ENCODE peak calls at places on chromosome 18, in ten cellular contexts. Z, J, S, U, N, D, F, X, T and I are unnamed samples.

GRCh38 chr18:27656905-27657304 is 471.8 kb upstream of the CHST9 start:
- DNase-seq in T (no peak), D (no peak), Z (no peak), U (no peak), F (no peak), N (no peak), J (no peak), X (no peak), S (no peak), I (no peak)

GRCh38 chr18:72235422-72235821 is 308.7 kb downstream of the CBLN2 start:
- DNase-seq in Z (no peak), N (peak; percentile 82), S (no peak), X (no peak), U (no peak), J (no peak), T (peak; percentile 15), D (no peak), F (no peak), I (peak; percentile 71)

GRCh38 chr18:77070627-77071026 is 62.0 kb downstream of the MBP start:
- DNase-seq in J (no peak), U (no peak), N (no peak), D (no peak), Z (no peak), T (no peak), X (no peak), F (no peak), S (peak; percentile 30), I (no peak)

GRCh38 chr18:41323044-41323443 is 632.0 kb upstream of the PIK3C3 start:
- DNase-seq in T (no peak), S (no peak), F (peak; percentile 39), N (no peak), J (no peak), U (no peak), D (no peak), X (no peak), Z (no peak), I (no peak)

GRCh38 chr18:58977223-58977622 is 112.5 kb downstream of the ZNF532 start:
- DNase-seq in X (no peak), U (no peak), F (no peak), N (no peak), S (no peak), T (no peak), Z (no peak), J (no peak), D (no peak), I (no peak)

GRCh38 chr18:59049726-59050660 is 89.7 kb upstream of the SEC11C start:
- DNase-seq in D (no peak), U (no peak), S (no peak), Z (no peak), T (no peak), N (peak; percentile 11), J (no peak), F (no peak), X (no peak), I (no peak)

GRCh38 chr18:48955528-48956261 is 4.9 kb upstream of the SMAD7 start:
- DNase-seq in T (no peak), S (peak; percentile 80), U (peak; percentile 82), Z (peak; percentile 77), D (no peak), F (peak; percentile 56), X (no peak), J (peak; percentile 45), N (peak; percentile 42), I (no peak)

GRCh38 chr18:66735933-66736332 is 132.0 kb upstream of the CDH19 start:
- DNase-seq in J (no peak), N (no peak), F (no peak), D (no peak), X (no peak), U (no peak), Z (no peak), S (no peak), T (no peak), I (no peak)

DNA sequence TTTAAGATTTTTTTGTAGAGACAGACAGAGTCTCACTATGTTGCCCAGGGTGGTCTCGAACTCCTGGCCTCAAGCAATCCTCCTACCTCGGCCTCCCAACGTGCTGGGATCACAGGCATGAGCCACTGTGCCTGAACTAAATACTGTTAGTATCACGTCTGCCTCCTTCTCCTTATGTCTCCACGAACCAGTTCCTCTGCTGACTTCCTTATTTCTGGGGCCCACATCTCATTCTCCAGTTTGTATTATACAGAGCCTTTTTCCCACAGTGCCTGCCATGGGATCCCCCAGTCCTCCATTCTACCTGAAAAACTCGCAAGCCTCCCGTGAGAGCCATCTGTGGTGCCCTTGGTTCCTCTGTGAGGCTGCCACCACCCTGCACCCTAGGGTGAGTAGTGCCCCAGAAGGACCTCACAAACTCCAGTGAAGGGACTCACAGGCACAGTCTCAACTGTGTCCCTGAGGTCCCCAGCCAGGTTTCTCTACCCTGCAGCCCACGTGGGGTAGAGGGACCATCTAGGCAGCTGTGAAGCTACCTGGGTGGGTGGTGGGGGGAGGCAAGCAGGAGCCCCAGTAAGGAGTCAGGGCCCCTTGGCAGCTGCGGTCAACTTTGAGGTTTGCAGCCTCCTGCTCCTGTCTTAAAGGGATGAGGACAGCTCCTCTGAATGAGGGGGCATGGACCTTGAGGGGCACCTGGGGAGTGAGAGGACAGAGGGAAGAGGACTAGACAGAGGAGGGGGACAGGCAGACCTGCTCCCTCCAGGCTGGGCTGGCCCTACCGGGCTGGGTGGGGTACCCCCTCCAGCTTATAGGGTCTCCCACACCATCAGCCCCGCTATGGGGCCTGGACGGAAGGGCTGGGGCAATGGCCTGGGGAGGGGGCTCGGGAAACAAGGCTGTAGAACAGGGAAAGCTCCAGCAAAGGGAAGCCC is 1.1 kb downstream of the PSTPIP2 start:
- DNase-seq in J (no peak), D (no peak), X (no peak), T (no peak), U (no peak), S (no peak), Z (no peak), N (no peak), F (no peak), I (no peak)
- H3K4me3 ChIP-seq in J (peak overlapping the region; percentile 76), D (peak overlapping the region; percentile 73), X (peak overlapping the region; percentile 60), T (no peak overlapping the region), U (peak overlapping the region; percentile 69), S (no peak overlapping the region), Z (peak overlapping the region; percentile 81), N (peak overlapping the region; percentile 76), F (peak overlapping the region; percentile 88), I (peak overlapping the region; percentile 94)

GRCh38 chr18:12531747-12532146 is 124.0 kb downstream of the PRELID3A start:
- DNase-seq in F (no peak), J (no peak), D (no peak), S (no peak), T (no peak), Z (no peak), U (no peak), X (no peak), N (no peak), I (no peak)

GRCh38 chr18:12534820-12535219 is 123.1 kb downstream of the SPIRE1 start:
- DNase-seq in S (no peak), X (no peak), Z (no peak), T (no peak), J (no peak), D (no peak), F (no peak), U (no peak), N (no peak), I (no peak)

GRCh38 chr18:12532661-12533060 is 124.9 kb downstream of the PRELID3A start:
- DNase-seq in J (no peak), N (no peak), X (no peak), Z (no peak), F (no peak), U (no peak), T (no peak), S (no peak), D (no peak), I (no peak)
- H3K4me3 ChIP-seq in J (no peak overlapping the region), N (no peak overlapping the region), X (no peak overlapping the region), Z (no peak overlapping the region), F (no peak overlapping the region), U (no peak overlapping the region), T (no peak overlapping the region), S (no peak overlapping the region), D (no peak overlapping the region), I (no peak overlapping the region)

GRCh38 chr18:79440728-79441127 is 45.0 kb downstream of the NFATC1 start:
- DNase-seq in T (no peak), N (no peak), S (no peak), U (peak; percentile 75), J (no peak), F (no peak), Z (no peak), X (no peak), D (no peak), I (no peak)

GRCh38 chr18:79438089-79438488 is 42.4 kb downstream of the NFATC1 start:
- DNase-seq in S (no peak), D (no peak), N (no peak), Z (no peak), F (no peak), J (no peak), T (no peak), U (no peak), X (no peak), I (no peak)

GRCh38 chr18:79438581-79438980 is 42.9 kb downstream of the NFATC1 start:
- DNase-seq in T (no peak), S (no peak), Z (no peak), D (no peak), N (no peak), F (no peak), J (no peak), U (no peak), X (no peak), I (no peak)

GRCh38 chr18:79440316-79440715 is 44.6 kb downstream of the NFATC1 start:
- DNase-seq in Z (no peak), D (no peak), N (no peak), J (no peak), U (no peak), X (no peak), S (no peak), F (no peak), T (no peak), I (no peak)

DNA sequence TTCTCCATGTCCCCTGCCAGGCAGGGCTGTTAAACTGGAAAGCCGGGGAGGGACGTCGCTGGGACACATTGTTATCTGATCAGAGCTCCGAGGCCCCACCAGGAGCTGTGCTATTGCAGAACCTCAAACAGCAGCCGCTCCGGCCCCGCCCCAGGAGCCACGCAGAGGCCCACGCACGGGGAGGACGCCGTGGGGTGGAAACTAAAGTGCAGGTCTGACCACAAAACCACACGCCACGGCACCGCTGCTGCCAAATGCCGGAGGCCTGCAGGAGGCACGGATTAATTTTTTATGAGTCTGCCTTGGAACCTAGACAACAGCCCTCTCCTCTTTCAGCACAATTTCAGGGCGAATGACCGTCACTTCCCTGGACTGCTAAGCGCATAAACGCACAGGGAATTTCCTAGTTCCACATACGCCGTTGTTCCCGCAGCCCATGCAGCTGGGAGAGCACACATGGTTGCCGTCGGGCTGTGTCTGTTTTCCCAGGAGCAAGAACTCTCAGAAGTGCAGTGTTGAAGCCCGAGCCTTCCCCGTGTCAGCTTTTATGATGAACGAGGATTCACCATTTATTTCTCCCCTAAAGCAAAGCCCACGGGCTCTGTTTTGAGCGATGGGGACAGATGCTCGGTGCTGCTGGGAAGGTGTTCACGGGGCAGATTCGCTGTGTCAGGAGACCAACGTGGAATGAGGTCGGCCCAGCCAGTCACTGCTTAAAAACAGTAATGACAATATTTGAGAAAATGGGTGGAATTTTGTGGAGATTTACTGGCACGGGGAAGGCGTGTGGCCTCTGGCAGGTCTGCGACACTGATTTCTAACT is 43.7 kb downstream of the NFATC1 start:
- DNase-seq in Z (no peak), F (no peak), S (no peak), X (no peak), U (peak; percentile 58), T (no peak), J (peak; percentile 21), D (peak; percentile 34), N (no peak), I (no peak)
- H3K4me3 ChIP-seq in Z (no peak overlapping the region), F (no peak overlapping the region), S (no peak overlapping the region), X (no peak overlapping the region), U (no peak overlapping the region), T (no peak overlapping the region), J (no peak overlapping the region), D (no peak overlapping the region), N (no peak overlapping the region), I (no peak overlapping the region)

GRCh38 chr18:43017622-43018021 is 97.9 kb downstream of the RIT2 start:
- DNase-seq in S (no peak), D (no peak), U (no peak), N (no peak), J (no peak), Z (no peak), F (no peak), X (no peak), T (no peak), I (no peak)

GRCh38 chr18:43009666-43010065 is 105.8 kb downstream of the RIT2 start:
- DNase-seq in S (no peak), Z (no peak), T (no peak), N (no peak), F (no peak), X (no peak), J (no peak), D (no peak), U (no peak), I (no peak)

GRCh38 chr18:43010611-43011010 is 104.9 kb downstream of the RIT2 start:
- DNase-seq in D (no peak), J (no peak), F (no peak), X (no peak), Z (no peak), N (no peak), S (no peak), U (no peak), T (no peak), I (no peak)

GRCh38 chr18:43012951-43013350 is 102.5 kb downstream of the RIT2 start:
- DNase-seq in U (no peak), N (no peak), Z (no peak), X (no peak), J (no peak), D (no peak), F (peak; percentile 62), T (no peak), S (no peak), I (no peak)

GRCh38 chr18:43013489-43013888 is 102.0 kb downstream of the RIT2 start:
- DNase-seq in X (no peak), S (no peak), D (no peak), F (peak; percentile 21), U (no peak), T (no peak), J (no peak), N (no peak), Z (peak; percentile 15), I (no peak)
- H3K4me3 ChIP-seq in X (no peak overlapping the region), S (no peak overlapping the region), D (no peak overlapping the region), F (no peak overlapping the region), U (no peak overlapping the region), T (no peak overlapping the region), J (no peak overlapping the region), N (no peak overlapping the region), Z (no peak overlapping the region), I (no peak overlapping the region)